ENCODE peak calls at places on chromosome 17, in four cellular contexts. One of them, this sample, is unnamed.

GRCh38 chr17:37510056-37510455 is 20.4 kb downstream of the DUSP14 start:
- DNase-seq in endothelial cell: no peak
- DNase-seq in NCI-H2107: no peak
- DNase-seq in RWPE1: no peak
- DNase-seq in this sample: no peak

GRCh38 chr17:80204626-80205468 is 15.3 kb downstream of the SGSH start:
- DNase-seq in RWPE1: no peak
- DNase-seq in endothelial cell: no peak
- DNase-seq in NCI-H2107: no peak
- DNase-seq in this sample: no peak

GRCh38 chr17:6695565-6695964 is 17.6 kb downstream of the SLC13A5 start:
- DNase-seq in endothelial cell: no peak
- DNase-seq in NCI-H2107: no peak
- DNase-seq in RWPE1: no peak
- DNase-seq in this sample: no peak

GRCh38 chr17:46738544-46738943 is 79.9 kb downstream of the WNT3 start:
- DNase-seq in NCI-H2107: no peak
- DNase-seq in endothelial cell: no peak
- DNase-seq in RWPE1: no peak
- DNase-seq in this sample: no peak

GRCh38 chr17:79630821-79631639 is 20.2 kb upstream of the RBFOX3 start:
- DNase-seq in endothelial cell: peak
- DNase-seq in NCI-H2107: no peak
- DNase-seq in RWPE1: no peak
- DNase-seq in this sample: no peak

GRCh38 chr17:49914096-49914490 is 54.9 kb upstream of the DLX4 start:
- DNase-seq in endothelial cell: no peak
- DNase-seq in RWPE1: no peak
- DNase-seq in NCI-H2107: peak
- DNase-seq in this sample: no peak

GRCh38 chr17:2094891-2095535 is 40.1 kb downstream of the HIC1 start:
- DNase-seq in RWPE1: no peak
- DNase-seq in endothelial cell: no peak
- DNase-seq in NCI-H2107: no peak
- DNase-seq in this sample: no peak

GRCh38 chr17:76585048-76585648 is 512 bp downstream of the ST6GALNAC2 start:
- DNase-seq in endothelial cell: peak
- DNase-seq in NCI-H2107: no peak
- DNase-seq in RWPE1: peak
- DNase-seq in this sample: no peak

GRCh38 chr17:82273327-82274133 is at the start of gene CSNK1D:
- DNase-seq in endothelial cell: peak
- DNase-seq in NCI-H2107: peak
- DNase-seq in RWPE1: peak
- DNase-seq in this sample: peak

GRCh38 chr17:77697480-77698400 is 260.8 kb upstream of the TNRC6C start:
- DNase-seq in NCI-H2107: no peak
- DNase-seq in RWPE1: no peak
- DNase-seq in endothelial cell: no peak
- DNase-seq in this sample: no peak

GRCh38 chr17:77145635-77146632 is 5.2 kb downstream of the SEC14L1 start:
- DNase-seq in NCI-H2107: no peak
- DNase-seq in endothelial cell: no peak
- DNase-seq in RWPE1: no peak
- DNase-seq in this sample: no peak

GRCh38 chr17:64025732-64026294 is 5.4 kb upstream of the ICAM2 start:
- DNase-seq in endothelial cell: peak
- DNase-seq in NCI-H2107: peak
- DNase-seq in RWPE1: peak
- DNase-seq in this sample: peak

GRCh38 chr17:42180411-42180921 is 476 bp downstream of the KCNH4 start:
- DNase-seq in endothelial cell: no peak
- DNase-seq in RWPE1: no peak
- DNase-seq in NCI-H2107: no peak
- DNase-seq in this sample: no peak

GRCh38 chr17:54967621-54968258 is 714 bp downstream of the COX11 start:
- DNase-seq in endothelial cell: no peak
- DNase-seq in NCI-H2107: no peak
- DNase-seq in RWPE1: peak
- DNase-seq in this sample: peak

GRCh38 chr17:36920032-36921000 is 17.0 kb upstream of the LHX1 start:
- DNase-seq in RWPE1: peak
- DNase-seq in NCI-H2107: no peak
- DNase-seq in endothelial cell: no peak
- DNase-seq in this sample: peak

GRCh38 chr17:56260421-56260820 is 107.1 kb downstream of the ANKFN1 start:
- DNase-seq in NCI-H2107: no peak
- DNase-seq in endothelial cell: no peak
- DNase-seq in RWPE1: no peak
- DNase-seq in this sample: no peak

GRCh38 chr17:61669522-61669921 is 78.5 kb upstream of the NACA2 start:
- DNase-seq in endothelial cell: no peak
- DNase-seq in NCI-H2107: no peak
- DNase-seq in RWPE1: no peak
- DNase-seq in this sample: no peak

GRCh38 chr17:73201215-73202069 is 8.6 kb downstream of the COG1 start:
- DNase-seq in RWPE1: no peak
- DNase-seq in NCI-H2107: no peak
- DNase-seq in endothelial cell: no peak
- DNase-seq in this sample: no peak

GRCh38 chr17:42672038-42672437 is 4.8 kb downstream of the PLEKHH3 start:
- DNase-seq in NCI-H2107: no peak
- DNase-seq in RWPE1: peak
- DNase-seq in endothelial cell: no peak
- DNase-seq in this sample: no peak

GRCh38 chr17:29126268-29126923 is 53.8 kb downstream of the MYO18A start:
- DNase-seq in endothelial cell: no peak
- DNase-seq in NCI-H2107: no peak
- DNase-seq in RWPE1: no peak
- DNase-seq in this sample: no peak

GRCh38 chr17:66468241-66469087 is 166.1 kb downstream of the PRKCA start:
- DNase-seq in NCI-H2107: no peak
- DNase-seq in RWPE1: peak
- DNase-seq in endothelial cell: no peak
- DNase-seq in this sample: peak

GRCh38 chr17:17778308-17779014 is 58.3 kb downstream of the SREBF1 start:
- DNase-seq in endothelial cell: no peak
- DNase-seq in RWPE1: no peak
- DNase-seq in NCI-H2107: no peak
- DNase-seq in this sample: no peak

GRCh38 chr17:69058165-69058564 is 2.6 kb downstream of the ABCA9 start:
- DNase-seq in RWPE1: no peak
- DNase-seq in NCI-H2107: no peak
- DNase-seq in endothelial cell: no peak
- DNase-seq in this sample: peak

GRCh38 chr17:58641937-58642336 is 49.9 kb downstream of the TEX14 start:
- DNase-seq in endothelial cell: no peak
- DNase-seq in NCI-H2107: no peak
- DNase-seq in RWPE1: no peak
- DNase-seq in this sample: no peak

GRCh38 chr17:66347661-66348604 is 45.5 kb downstream of the PRKCA start:
- DNase-seq in endothelial cell: no peak
- DNase-seq in RWPE1: no peak
- DNase-seq in NCI-H2107: no peak
- DNase-seq in this sample: no peak

GRCh38 chr17:27532269-27533067 is 76.2 kb downstream of the KSR1 start:
- DNase-seq in RWPE1: no peak
- DNase-seq in NCI-H2107: no peak
- DNase-seq in endothelial cell: no peak
- DNase-seq in this sample: no peak

GRCh38 chr17:29585080-29585751 is 4.2 kb downstream of the GIT1 start:
- DNase-seq in NCI-H2107: no peak
- DNase-seq in RWPE1: no peak
- DNase-seq in endothelial cell: peak
- DNase-seq in this sample: no peak

GRCh38 chr17:76447931-76448652 is 4.9 kb downstream of the UBE2O start:
- DNase-seq in RWPE1: no peak
- DNase-seq in endothelial cell: no peak
- DNase-seq in NCI-H2107: no peak
- DNase-seq in this sample: no peak

GRCh38 chr17:19457830-19458271 is 46.8 kb downstream of the RNF112 start:
- DNase-seq in endothelial cell: no peak
- DNase-seq in RWPE1: no peak
- DNase-seq in NCI-H2107: no peak
- DNase-seq in this sample: no peak

GRCh38 chr17:78805301-78805700 is 23.2 kb upstream of the CYTH1 start:
- DNase-seq in endothelial cell: no peak
- DNase-seq in RWPE1: no peak
- DNase-seq in NCI-H2107: no peak
- DNase-seq in this sample: no peak

GRCh38 chr17:75908201-75908600 is 3.5 kb upstream of the MRPL38 start:
- DNase-seq in NCI-H2107: peak
- DNase-seq in RWPE1: no peak
- DNase-seq in endothelial cell: no peak
- DNase-seq in this sample: peak

GRCh38 chr17:6910987-6911603 is 79.6 kb upstream of the TEKT1 start:
- DNase-seq in RWPE1: peak
- DNase-seq in endothelial cell: no peak
- DNase-seq in NCI-H2107: no peak
- DNase-seq in this sample: peak

This sample was measured in SW480.